ENCODE peak calls at places on chromosome X, in five cellular contexts. One of them, this sample, is unnamed. For H3K4me1, the result is how much of the 10 kb centered on the place peaks cover.

GRCh38 chrX:120824021-120824420 is 51.6 kb downstream of the CT47B1 start:
- DNase-seq in testis: no peak
- DNase-seq in ascending aorta: no peak
- DNase-seq in mammary epithelial cell: no peak
- DNase-seq in heart right ventricle: no peak
- DNase-seq in this sample: no peak

GRCh38 chrX:129754266-129755024 is 15.7 kb downstream of the XPNPEP2 start:
- DNase-seq in testis: no peak
- DNase-seq in heart right ventricle: no peak
- DNase-seq in ascending aorta: no peak
- DNase-seq in mammary epithelial cell: no peak
- DNase-seq in this sample: no peak

GRCh38 chrX:1292581-1293310 is 24.1 kb downstream of the CSF2RA start:
- DNase-seq in heart right ventricle: no peak
- DNase-seq in testis: no peak
- DNase-seq in mammary epithelial cell: no peak
- DNase-seq in ascending aorta: no peak
- DNase-seq in this sample: no peak

GRCh38 chrX:84118769-84119168 is 69.2 kb downstream of the RPS6KA6 start:
- DNase-seq in ascending aorta: no peak
- DNase-seq in testis: no peak
- DNase-seq in mammary epithelial cell: peak
- DNase-seq in heart right ventricle: no peak
- DNase-seq in this sample: no peak

GRCh38 chrX:11566814-11567213 is 98.9 kb downstream of the ARHGAP6 start:
- DNase-seq in ascending aorta: no peak
- DNase-seq in testis: no peak
- DNase-seq in heart right ventricle: no peak
- DNase-seq in mammary epithelial cell: no peak
- DNase-seq in this sample: no peak

GRCh38 chrX:44183329-44183728 is 160.1 kb downstream of the EFHC2 start:
- DNase-seq in testis: no peak
- DNase-seq in heart right ventricle: no peak
- DNase-seq in ascending aorta: no peak
- DNase-seq in mammary epithelial cell: no peak
- DNase-seq in this sample: no peak

GRCh38 chrX:152635941-152636340 is 1.8 kb upstream of the GABRQ start:
- DNase-seq in mammary epithelial cell: peak
- DNase-seq in ascending aorta: no peak
- DNase-seq in heart right ventricle: peak
- DNase-seq in testis: peak
- DNase-seq in this sample: no peak

GRCh38 chrX:112536544-112536943 is 143.2 kb downstream of the LHFPL1 start:
- DNase-seq in mammary epithelial cell: no peak
- DNase-seq in testis: no peak
- DNase-seq in heart right ventricle: no peak
- DNase-seq in ascending aorta: no peak
- DNase-seq in this sample: no peak

GRCh38 chrX:16839224-16839851 is 30.8 kb downstream of the RBBP7 start:
- DNase-seq in mammary epithelial cell: no peak
- DNase-seq in testis: no peak
- DNase-seq in ascending aorta: no peak
- DNase-seq in heart right ventricle: no peak
- DNase-seq in this sample: peak

GRCh38 chrX:78105944-78106650 is 2.0 kb downstream of the PGK1 start:
- DNase-seq in ascending aorta: no peak
- DNase-seq in heart right ventricle: no peak
- DNase-seq in mammary epithelial cell: no peak
- DNase-seq in testis: no peak
- DNase-seq in this sample: no peak

GRCh38 chrX:145405012-145405411 is 157.7 kb downstream of the SPANXN1 start:
- DNase-seq in heart right ventricle: no peak
- DNase-seq in testis: peak
- DNase-seq in ascending aorta: no peak
- DNase-seq in mammary epithelial cell: peak
- DNase-seq in this sample: no peak

GRCh38 chrX:19799319-19800182 is 87.8 kb downstream of the SH3KBP1 start:
- DNase-seq in heart right ventricle: peak
- DNase-seq in mammary epithelial cell: no peak
- DNase-seq in testis: peak
- DNase-seq in ascending aorta: no peak
- DNase-seq in this sample: no peak

GRCh38 chrX:19805054-19805690 is 82.2 kb downstream of the SH3KBP1 start:
- DNase-seq in heart right ventricle: no peak
- DNase-seq in ascending aorta: no peak
- DNase-seq in mammary epithelial cell: no peak
- DNase-seq in testis: no peak
- DNase-seq in this sample: no peak

GRCh38 chrX:19798423-19798822 is 89.0 kb downstream of the SH3KBP1 start:
- DNase-seq in mammary epithelial cell: peak
- DNase-seq in heart right ventricle: no peak
- DNase-seq in ascending aorta: no peak
- DNase-seq in testis: no peak
- DNase-seq in this sample: no peak

GRCh38 chrX:19804168-19804567 is 83.2 kb downstream of the SH3KBP1 start:
- DNase-seq in testis: no peak
- DNase-seq in heart right ventricle: no peak
- DNase-seq in ascending aorta: no peak
- DNase-seq in mammary epithelial cell: no peak
- DNase-seq in this sample: no peak

GRCh38 chrX:19800821-19801220 is 86.6 kb downstream of the SH3KBP1 start:
- DNase-seq in testis: no peak
- DNase-seq in mammary epithelial cell: no peak
- DNase-seq in heart right ventricle: no peak
- DNase-seq in ascending aorta: no peak
- DNase-seq in this sample: no peak
- H3K4me1 ChIP-seq in testis: under half
- H3K4me1 ChIP-seq in mammary epithelial cell: under half
- H3K4me1 ChIP-seq in heart right ventricle: under half
- H3K4me1 ChIP-seq in ascending aorta: under half
- H3K4me1 ChIP-seq in this sample: under half

GRCh38 chrX:104270916-104271512 is 16.3 kb upstream of the ESX1 start:
- DNase-seq in testis: peak
- DNase-seq in ascending aorta: peak
- DNase-seq in heart right ventricle: peak
- DNase-seq in mammary epithelial cell: peak
- DNase-seq in this sample: peak
- H3K4me3 ChIP-seq in testis: no peak
- H3K4me3 ChIP-seq in ascending aorta: no peak
- H3K4me3 ChIP-seq in heart right ventricle: peak
- H3K4me3 ChIP-seq in mammary epithelial cell: no peak
- H3K4me3 ChIP-seq in this sample: no peak

GRCh38 chrX:49073641-49074575 is at the start of gene PRAF2:
- DNase-seq in heart right ventricle: peak
- DNase-seq in mammary epithelial cell: peak
- DNase-seq in ascending aorta: peak
- DNase-seq in testis: peak
- DNase-seq in this sample: peak
- H3K4me1 ChIP-seq in heart right ventricle: under half
- H3K4me1 ChIP-seq in mammary epithelial cell: under half
- H3K4me1 ChIP-seq in ascending aorta: under half
- H3K4me1 ChIP-seq in testis: under half
- H3K4me1 ChIP-seq in this sample: under half

DNA sequence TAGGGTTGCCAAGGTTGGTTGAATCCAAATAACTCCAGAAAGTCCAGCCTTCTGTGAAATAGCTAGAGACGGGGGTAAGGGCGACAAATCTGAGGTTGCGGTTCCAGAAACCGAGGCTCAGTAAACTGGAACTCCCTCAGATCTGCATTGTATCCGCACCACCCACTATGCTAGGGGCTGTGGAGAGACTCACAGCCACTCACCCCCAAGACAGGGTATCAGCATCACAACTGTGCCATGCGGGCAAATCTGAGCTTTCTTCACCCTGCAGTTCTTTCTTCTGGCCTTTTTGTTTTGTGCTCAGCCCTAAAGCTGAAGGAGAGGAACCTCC is 581 bp downstream of the CA5B start:
- DNase-seq in mammary epithelial cell: no peak
- DNase-seq in heart right ventricle: no peak
- DNase-seq in ascending aorta: no peak
- DNase-seq in testis: no peak
- DNase-seq in this sample: no peak
- H3K4me3 ChIP-seq in mammary epithelial cell: peak
- H3K4me3 ChIP-seq in heart right ventricle: peak
- H3K4me3 ChIP-seq in ascending aorta: peak
- H3K4me3 ChIP-seq in testis: peak
- H3K4me3 ChIP-seq in this sample: peak

GRCh38 chrX:19752043-19752442 is 135.4 kb downstream of the SH3KBP1 start:
- DNase-seq in heart right ventricle: no peak
- DNase-seq in mammary epithelial cell: no peak
- DNase-seq in ascending aorta: no peak
- DNase-seq in testis: no peak
- DNase-seq in this sample: no peak
- H3K4me1 ChIP-seq in heart right ventricle: under half
- H3K4me1 ChIP-seq in mammary epithelial cell: under half
- H3K4me1 ChIP-seq in ascending aorta: under half
- H3K4me1 ChIP-seq in testis: under half
- H3K4me1 ChIP-seq in this sample: under half

GRCh38 chrX:82627568-82627967 is 880.5 kb upstream of the POU3F4 start:
- DNase-seq in testis: no peak
- DNase-seq in ascending aorta: no peak
- DNase-seq in mammary epithelial cell: peak
- DNase-seq in heart right ventricle: no peak
- DNase-seq in this sample: no peak

GRCh38 chrX:82626978-82627377 is 881.1 kb upstream of the POU3F4 start:
- DNase-seq in heart right ventricle: no peak
- DNase-seq in ascending aorta: no peak
- DNase-seq in testis: no peak
- DNase-seq in mammary epithelial cell: no peak
- DNase-seq in this sample: no peak
- H3K4me3 ChIP-seq in heart right ventricle: no peak
- H3K4me3 ChIP-seq in ascending aorta: no peak
- H3K4me3 ChIP-seq in testis: no peak
- H3K4me3 ChIP-seq in mammary epithelial cell: no peak
- H3K4me3 ChIP-seq in this sample: no peak

GRCh38 chrX:30680618-30681017 is 27.4 kb downstream of the GK start:
- DNase-seq in mammary epithelial cell: no peak
- DNase-seq in heart right ventricle: no peak
- DNase-seq in testis: no peak
- DNase-seq in ascending aorta: no peak
- DNase-seq in this sample: no peak

GRCh38 chrX:30674799-30675198 is 21.6 kb downstream of the GK start:
- DNase-seq in testis: no peak
- DNase-seq in mammary epithelial cell: no peak
- DNase-seq in ascending aorta: no peak
- DNase-seq in heart right ventricle: no peak
- DNase-seq in this sample: no peak

GRCh38 chrX:30673884-30674598 is 20.8 kb downstream of the GK start:
- DNase-seq in ascending aorta: no peak
- DNase-seq in mammary epithelial cell: no peak
- DNase-seq in heart right ventricle: peak
- DNase-seq in testis: no peak
- DNase-seq in this sample: no peak

GRCh38 chrX:30673405-30673804 is 20.2 kb downstream of the GK start:
- DNase-seq in ascending aorta: no peak
- DNase-seq in testis: no peak
- DNase-seq in heart right ventricle: no peak
- DNase-seq in mammary epithelial cell: no peak
- DNase-seq in this sample: no peak

GRCh38 chrX:30679369-30679768 is 26.1 kb downstream of the GK start:
- DNase-seq in mammary epithelial cell: no peak
- DNase-seq in heart right ventricle: no peak
- DNase-seq in ascending aorta: no peak
- DNase-seq in testis: no peak
- DNase-seq in this sample: no peak
- H3K4me1 ChIP-seq in mammary epithelial cell: under half
- H3K4me1 ChIP-seq in heart right ventricle: under half
- H3K4me1 ChIP-seq in ascending aorta: under half
- H3K4me1 ChIP-seq in testis: under half
- H3K4me1 ChIP-seq in this sample: under half